ENCODE peak calls at places on chromosomes 5 and 9, in four cellular contexts. I is IMR-90, M is K562, O is SK-N-SH. N is an unnamed sample.

GRCh38 chr5:112951124-112951702 is 25.4 kb upstream of the DCP2 start:
- DNase-seq in I (no peak), M (no peak), O (no peak), N (no peak)

GRCh38 chr5:172835246-172836030 is 1.4 kb downstream of the ERGIC1 start:
- DNase-seq in M (no peak), I (no peak), O (no peak), N (no peak)

GRCh38 chr5:143932584-143932983 is 120.6 kb downstream of the HMHB1 start:
- DNase-seq in O (no peak), I (peak), M (no peak), N (no peak)

GRCh38 chr5:180366303-180366702 is 13.2 kb upstream of the GFPT2 start:
- DNase-seq in O (peak), I (no peak), M (no peak), N (no peak)

GRCh38 chr9:127877566-127877998 is at the start of gene AK1:
- DNase-seq in O (peak), M (peak), I (peak), N (no peak)

GRCh38 chr5:135645336-135645735 is 66.5 kb upstream of the CXCL14 start:
- DNase-seq in I (no peak), O (no peak), M (no peak), N (no peak)

GRCh38 chr5:63263409-63263808 is 684.8 kb downstream of the LRRC70 start:
- DNase-seq in I (no peak), M (no peak), O (no peak), N (no peak)

GRCh38 chr5:9658726-9659125 is 28.6 kb upstream of the TAS2R1 start:
- DNase-seq in M (no peak), O (no peak), I (peak), N (no peak)

GRCh38 chr5:54217826-54218503 is 92.4 kb downstream of the ARL15 start:
- DNase-seq in M (peak), O (peak), I (peak), N (peak)

GRCh38 chr5:56190500-56190899 is 42.6 kb downstream of the ANKRD55 start:
- DNase-seq in I (peak), O (no peak), M (no peak), N (no peak)

GRCh38 chr5:109316631-109317030 is 93.1 kb downstream of the PJA2 start:
- DNase-seq in I (peak), O (no peak), M (no peak), N (peak)

GRCh38 chr5:59157001-59157527 is 574.2 kb downstream of the RAB3C start:
- DNase-seq in I (no peak), O (no peak), M (no peak), N (no peak)

GRCh38 chr5:172727551-172727950 is 43.4 kb downstream of the DUSP1 start:
- DNase-seq in I (no peak), O (no peak), M (no peak), N (no peak)

GRCh38 chr5:168346417-168346816 is 55.0 kb downstream of the WWC1 start:
- DNase-seq in O (no peak), M (no peak), I (no peak), N (no peak)

GRCh38 chr9:34558341-34558740 is 31.2 kb downstream of the CNTFR start:
- DNase-seq in M (no peak), I (no peak), O (no peak), N (no peak)
- TF ChIP-seq RCOR1 in M (no peak), I (no peak), O (no peak), N (no peak)

GRCh38 chr9:14084867-14085266 is 229.1 kb downstream of the NFIB start:
- DNase-seq in O (no peak), I (no peak), M (no peak), N (no peak)

GRCh38 chr9:14075218-14075617 is 238.7 kb downstream of the NFIB start:
- DNase-seq in M (no peak), I (no peak), O (no peak), N (no peak)

GRCh38 chr9:14082732-14083131 is 231.2 kb downstream of the NFIB start:
- DNase-seq in O (no peak), M (no peak), I (no peak), N (no peak)

GRCh38 chr9:14080940-14081621 is 232.9 kb downstream of the NFIB start:
- DNase-seq in M (no peak), I (peak), O (no peak), N (no peak)

DNA sequence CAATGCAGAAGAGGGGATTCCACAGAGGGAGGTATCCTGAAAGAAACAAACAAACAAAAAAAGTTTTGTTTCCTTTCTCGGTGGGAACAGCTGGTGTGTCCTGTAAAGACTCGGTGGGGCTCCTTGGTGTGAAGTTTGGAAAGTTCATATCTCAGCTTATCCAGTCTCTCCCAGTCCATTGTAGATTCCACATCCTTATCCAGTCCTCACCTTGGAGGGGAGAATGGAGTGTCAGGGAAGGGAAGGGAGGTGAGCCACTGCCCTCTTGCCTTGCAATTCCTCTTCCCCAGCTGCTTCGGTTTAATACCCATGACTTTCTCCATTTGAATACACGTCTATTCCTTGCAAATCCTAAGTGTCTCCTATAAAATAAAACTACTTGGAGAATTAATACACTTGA is 234.5 kb downstream of the NFIB start:
- DNase-seq in I (no peak), O (no peak), M (no peak), N (no peak)
- TF ChIP-seq RCOR1 in I (no peak), O (no peak), M (no peak), N (no peak)

DNA sequence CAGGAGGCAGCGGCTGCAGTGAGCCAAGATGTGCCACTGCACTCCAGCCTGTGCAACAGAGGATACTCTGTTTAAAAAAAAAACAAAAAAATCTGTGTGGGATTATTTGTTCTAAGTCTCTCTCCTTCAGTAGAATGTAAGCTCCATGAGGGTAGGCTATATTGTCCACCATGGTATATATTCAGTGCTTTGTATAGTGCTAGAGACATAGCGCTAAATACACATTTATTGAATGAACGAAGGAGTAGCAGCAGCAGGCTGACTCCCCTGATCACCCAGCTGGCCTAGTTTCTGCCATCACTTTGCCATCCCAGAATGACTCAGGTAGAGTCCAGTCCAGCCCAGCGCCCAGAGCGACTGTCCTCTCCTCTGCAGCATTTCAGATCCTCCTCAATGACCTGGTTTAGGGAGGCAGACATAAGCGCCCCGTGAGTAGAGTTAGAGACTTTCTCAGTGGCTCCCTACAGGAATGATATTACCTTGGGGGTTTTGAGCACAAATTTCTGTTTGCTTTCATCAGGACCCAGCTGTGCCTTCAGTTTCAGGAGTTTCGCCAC is 716 bp downstream of the HARS1 start:
- DNase-seq in I (no peak), M (peak), O (no peak), N (no peak)
- TF ChIP-seq RCOR1 in I (no peak), M (no peak), O (no peak), N (no peak)

GRCh38 chr5:96026334-96027065 is 64.8 kb upstream of the ELL2 start:
- DNase-seq in O (no peak), I (peak), M (no peak), N (no peak)
- TF ChIP-seq RCOR1 in O (no peak), I (no peak), M (no peak), N (no peak)

GRCh38 chr5:28850320-28850921 is 1812.0 kb upstream of the CDH9 start:
- DNase-seq in I (no peak), M (no peak), O (no peak), N (no peak)
- TF ChIP-seq RCOR1 in I (no peak), M (no peak), O (no peak), N (no peak)

DNA sequence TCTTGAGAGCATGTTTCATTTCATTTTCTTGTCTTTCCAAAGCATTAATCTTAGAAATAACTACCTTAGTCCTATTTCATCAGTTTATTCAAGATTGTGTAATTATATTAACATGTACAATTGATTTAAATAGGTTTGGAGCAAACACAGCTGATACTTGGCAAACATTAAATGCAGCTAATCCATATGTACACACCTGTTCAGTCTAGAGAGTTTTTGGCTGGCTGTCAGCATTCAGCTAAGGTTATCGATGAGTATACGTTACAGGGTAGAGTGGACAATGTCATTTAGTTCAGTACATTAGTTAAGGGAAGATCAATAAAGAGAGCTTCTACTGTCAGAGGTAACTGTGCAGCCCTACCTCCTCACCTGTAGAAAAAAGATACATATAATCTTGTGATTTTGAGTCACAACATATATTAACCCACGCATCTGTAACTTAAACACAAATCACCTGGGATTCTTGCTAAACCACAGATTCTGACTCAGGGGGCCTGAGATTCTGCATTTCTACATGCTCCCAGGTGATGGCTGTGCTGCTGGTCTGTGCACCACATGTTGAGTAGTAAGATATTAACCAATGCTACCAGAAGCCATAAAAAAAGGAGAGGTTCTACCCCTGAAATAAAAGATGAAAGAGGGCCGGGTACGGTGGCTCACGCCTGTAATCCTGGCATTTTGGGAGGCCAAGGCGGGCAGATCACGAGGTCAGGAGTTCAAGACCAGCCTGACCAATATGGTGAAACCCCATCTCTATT is 34.1 kb upstream of the PCA3 start:
- DNase-seq in M (no peak), O (no peak), I (no peak), N (no peak)
- TF ChIP-seq RCOR1 in M (no peak), O (no peak), I (no peak), N (no peak)

GRCh38 chr9:84642618-84643017 is 26.9 kb upstream of the NTRK2 start:
- DNase-seq in O (no peak), M (no peak), I (no peak), N (no peak)
- TF ChIP-seq RCOR1 in O (no peak), M (no peak), I (no peak), N (no peak)

GRCh38 chr5:138035605-138036537 is 3.0 kb upstream of the FAM13B start:
- DNase-seq in I (peak), M (peak), O (peak), N (peak)
- TF ChIP-seq RCOR1 in I (no peak), M (peak), O (peak), N (no peak)

GRCh38 chr9:107626118-107626517 is 136.5 kb upstream of the KLF4 start:
- DNase-seq in I (no peak), M (no peak), O (no peak), N (no peak)

GRCh38 chr9:107627771-107628170 is 138.2 kb upstream of the KLF4 start:
- DNase-seq in O (no peak), M (no peak), I (no peak), N (no peak)

GRCh38 chr9:107625383-107625984 is 135.9 kb upstream of the KLF4 start:
- DNase-seq in O (no peak), I (no peak), M (no peak), N (no peak)

GRCh38 chr9:107621436-107621835 is 131.9 kb upstream of the KLF4 start:
- DNase-seq in M (no peak), I (no peak), O (no peak), N (no peak)

DNA sequence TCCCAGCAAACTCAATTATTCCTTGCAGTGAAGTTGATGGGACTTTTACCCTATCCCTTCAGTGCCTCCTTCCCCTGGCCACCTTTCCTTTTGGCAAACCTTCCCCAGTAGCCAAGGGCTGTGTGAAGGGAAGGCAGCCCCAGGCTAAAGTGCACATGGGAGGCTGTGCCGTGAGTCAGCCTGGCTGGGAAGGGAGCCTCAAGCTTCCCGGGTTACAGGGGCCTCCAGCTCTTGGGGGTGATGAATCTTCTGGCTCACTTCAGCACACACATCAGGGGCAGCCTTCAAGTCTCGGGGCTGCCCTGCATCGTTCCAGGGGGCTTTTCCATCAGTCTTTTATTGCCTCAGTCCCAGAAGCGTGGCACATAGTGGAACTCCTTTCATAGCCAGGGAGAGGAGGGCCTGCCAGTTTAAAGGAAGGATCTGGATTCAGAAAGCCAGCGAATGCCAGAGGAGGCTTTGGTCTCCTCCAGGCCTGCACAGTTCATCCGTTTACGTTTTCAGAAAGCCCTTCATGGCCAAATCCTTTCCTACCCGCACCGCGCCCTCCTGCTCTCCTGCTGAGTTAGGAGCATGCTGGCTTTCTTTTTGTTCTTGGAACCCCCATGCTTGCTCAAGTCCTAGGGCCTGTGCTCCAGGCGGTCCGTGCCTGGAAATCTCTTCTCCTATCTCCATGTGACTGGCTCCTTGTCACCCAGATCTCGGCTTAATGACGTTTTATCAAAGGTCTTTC is 134.8 kb upstream of the KLF4 start:
- DNase-seq in O (no peak), I (peak), M (no peak), N (peak)
- TF ChIP-seq RCOR1 in O (no peak), I (no peak), M (no peak), N (no peak)

DNA sequence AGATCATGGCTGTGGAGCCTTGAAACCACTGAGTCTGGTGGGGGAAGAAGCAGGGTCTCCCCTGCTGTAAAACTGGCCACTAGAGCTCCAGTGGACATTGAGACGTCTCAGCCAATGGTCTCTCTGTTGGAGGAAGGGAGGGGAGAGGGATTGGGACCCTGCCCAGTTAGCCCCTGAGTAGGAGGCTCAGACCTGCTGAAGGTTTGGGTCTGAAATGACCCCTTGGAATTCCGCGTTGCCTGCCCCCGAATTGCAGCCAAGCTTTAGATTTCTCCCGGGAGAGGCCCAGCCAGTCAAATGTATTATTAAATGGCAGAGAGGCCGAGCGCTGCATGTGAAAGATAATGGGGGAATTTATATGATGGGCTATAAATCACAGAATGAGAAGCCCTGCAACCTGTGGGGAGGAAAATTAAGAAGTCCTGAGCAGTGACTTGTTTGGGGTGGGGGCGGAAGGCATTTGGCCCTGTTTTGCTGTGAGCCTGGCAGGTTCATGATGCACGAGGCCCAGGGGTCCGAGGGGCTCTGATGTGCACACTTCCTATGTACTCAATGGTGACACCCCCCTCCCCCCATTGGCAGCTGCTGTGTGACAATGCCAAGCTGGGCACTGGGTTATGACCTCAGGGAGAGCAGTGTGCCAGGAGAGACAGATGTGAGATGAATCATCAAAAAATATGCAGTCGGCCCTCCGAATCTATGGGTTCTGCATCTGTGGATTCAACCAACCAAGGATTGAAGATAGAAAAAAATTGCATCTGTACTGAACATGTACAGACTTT is 13.8 kb upstream of the DAB2IP start:
- DNase-seq in M (no peak), O (peak), I (peak), N (no peak)
- TF ChIP-seq RCOR1 in M (no peak), O (peak), I (no peak), N (no peak)

N was measured in A549.